ENCODE peak calls at places on chromosomes 2 and 18, in nine cellular contexts. G is heart left ventricle, V is testis, M is ovary, P is H7, O is HepG2, Q is AG04450, W is cardiac muscle cell, U is lower lobe of right lung. E is an unnamed sample.

GRCh38 chr2:239225456-239225855 is 175.4 kb downstream of the HDAC4 start:
- DNase-seq in G (no peak), V (no peak), M (no peak), P (peak; percentile 76), O (no peak), Q (no peak), W (no peak), U (no peak), E (peak; percentile 77)

GRCh38 chr2:159797468-159798375 is at the start of gene CD302:
- DNase-seq in G (peak; percentile 90), V (peak; percentile 81), M (peak; percentile 79), P (peak; percentile 86), O (peak; percentile 68), Q (no peak), W (peak; percentile 74), U (peak; percentile 89), E (peak; percentile 91)

GRCh38 chr2:219563271-219563928 is 7.9 kb downstream of the OBSL1 start:
- DNase-seq in G (peak; percentile 51), V (no peak), M (no peak), P (no peak), O (no peak), Q (no peak), W (no peak), U (no peak), E (no peak)

GRCh38 chr2:148814143-148814852 is 60.7 kb upstream of the KIF5C start:
- DNase-seq in G (no peak), V (no peak), M (no peak), P (no peak), O (no peak), Q (peak; percentile 18), W (peak; percentile 78), U (no peak), E (no peak)

GRCh38 chr18:55287146-55287806 is 300.7 kb downstream of the TCF4 start:
- DNase-seq in G (no peak), V (no peak), M (no peak), P (no peak), O (no peak), Q (no peak), W (no peak), U (no peak), E (no peak)

GRCh38 chr2:219352448-219353023 is 20.0 kb upstream of the RESP18 start:
- DNase-seq in G (no peak), V (peak; percentile 80), M (no peak), P (peak; percentile 84), O (peak; percentile 55), Q (no peak), W (peak; percentile 75), U (peak; percentile 55), E (no peak)

GRCh38 chr2:11417946-11418585 is 47.9 kb downstream of the E2F6 start:
- DNase-seq in G (no peak), V (peak; percentile 45), M (no peak), P (peak; percentile 54), O (peak; percentile 70), Q (no peak), W (no peak), U (no peak), E (no peak)

GRCh38 chr2:146927080-146927714 is 917.6 kb upstream of the ACVR2A start:
- DNase-seq in G (no peak), V (peak; percentile 60), M (no peak), P (peak; percentile 63), O (peak; percentile 28), Q (no peak), W (peak; percentile 90), U (peak; percentile 43), E (no peak)

GRCh38 chr2:226048625-226049024 is 649.1 kb downstream of the NYAP2 start:
- DNase-seq in G (no peak), V (no peak), M (no peak), P (peak; percentile 1), O (peak; percentile 9), Q (peak; percentile 68), W (peak; percentile 83), U (no peak), E (no peak)

GRCh38 chr2:152532241-152532640 is 185.0 kb downstream of the PRPF40A start:
- DNase-seq in G (no peak), V (no peak), M (no peak), P (no peak), O (no peak), Q (no peak), W (no peak), U (no peak), E (no peak)

GRCh38 chr2:196487426-196487825 is 152.1 kb upstream of the CCDC150 start:
- DNase-seq in G (no peak), V (no peak), M (no peak), P (no peak), O (no peak), Q (no peak), W (no peak), U (no peak), E (no peak)

GRCh38 chr2:165601866-165602636 is 132.6 kb downstream of the CSRNP3 start:
- DNase-seq in G (no peak), V (no peak), M (no peak), P (no peak), O (no peak), Q (no peak), W (peak; percentile 81), U (no peak), E (no peak)

GRCh38 chr18:45334188-45334587 is 281.1 kb upstream of the SLC14A2 start:
- DNase-seq in G (no peak), V (no peak), M (no peak), P (no peak), O (no peak), Q (no peak), W (no peak), U (no peak), E (no peak)
- H3K27me3 ChIP-seq in G (no peaks in the 10 kb centered on the region), V (no peaks in the 10 kb centered on the region), M (no peaks in the 10 kb centered on the region), P (no peaks in the 10 kb centered on the region), O (no peaks in the 10 kb centered on the region), Q (no peaks in the 10 kb centered on the region), W (no peaks in the 10 kb centered on the region), U (no peaks in the 10 kb centered on the region), E (no peaks in the 10 kb centered on the region)

DNA sequence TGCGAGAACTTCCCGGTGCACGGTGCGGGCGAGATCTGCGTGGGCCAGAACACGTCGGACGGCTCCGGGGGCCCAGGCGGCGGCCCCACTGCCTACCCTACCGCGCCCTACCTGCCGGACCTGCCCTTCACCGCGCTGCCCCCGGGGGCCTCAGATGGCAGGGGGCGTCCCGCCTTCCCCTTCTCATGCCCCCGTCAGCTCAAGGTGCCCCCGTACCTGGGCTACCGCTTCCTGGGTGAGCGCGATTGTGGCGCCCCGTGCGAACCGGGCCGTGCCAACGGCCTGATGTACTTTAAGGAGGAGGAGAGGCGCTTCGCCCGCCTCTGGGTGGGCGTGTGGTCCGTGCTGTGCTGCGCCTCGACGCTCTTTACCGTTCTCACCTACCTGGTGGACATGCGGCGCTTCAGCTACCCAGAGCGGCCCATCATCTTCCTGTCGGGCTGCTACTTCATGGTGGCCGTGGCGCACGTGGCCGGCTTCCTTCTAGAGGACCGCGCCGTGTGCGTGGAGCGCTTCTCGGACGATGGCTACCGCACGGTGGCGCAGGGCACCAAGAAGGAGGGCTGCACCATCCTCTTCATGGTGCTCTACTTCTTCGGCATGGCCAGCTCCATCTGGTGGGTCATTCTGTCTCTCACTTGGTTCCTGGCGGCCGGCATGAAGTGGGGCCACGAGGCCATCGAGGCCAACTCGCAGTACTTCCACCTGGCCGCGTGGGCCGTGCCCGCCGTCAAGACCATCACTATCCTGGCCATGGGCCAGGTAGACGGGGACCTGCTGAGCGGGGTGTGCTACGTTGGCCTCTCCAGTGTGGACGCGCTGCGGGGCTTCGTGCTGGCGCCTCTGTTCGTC is 1.7 kb downstream of the FZD7 start:
- DNase-seq in G (peak; percentile 72), V (peak; percentile 54), M (peak; percentile 75), P (peak; percentile 57), O (no peak), Q (no peak), W (peak; percentile 71), U (peak; percentile 70), E (peak; percentile 83)
- H3K27me3 ChIP-seq in G (no peaks in the 10 kb centered on the region), V (no peaks in the 10 kb centered on the region), M (no peaks in the 10 kb centered on the region), P (peaks cover 11% of the 10 kb centered on the region), O (peaks cover 51% of the 10 kb centered on the region), Q (no peaks in the 10 kb centered on the region), W (peaks cover 24% of the 10 kb centered on the region), U (peaks cover 30% of the 10 kb centered on the region), E (peaks cover 46% of the 10 kb centered on the region)

GRCh38 chr18:26654173-26655009 is 106.0 kb upstream of the KCTD1 start:
- DNase-seq in G (no peak), V (no peak), M (no peak), P (no peak), O (no peak), Q (no peak), W (no peak), U (no peak), E (no peak)

GRCh38 chr18:26655614-26656400 is 107.5 kb upstream of the KCTD1 start:
- DNase-seq in G (peak; percentile 72), V (peak; percentile 70), M (peak; percentile 57), P (peak; percentile 89), O (no peak), Q (no peak), W (peak; percentile 63), U (peak; percentile 73), E (no peak)

GRCh38 chr18:26655010-26655613 is 106.8 kb upstream of the KCTD1 start:
- DNase-seq in G (no peak), V (no peak), M (no peak), P (no peak), O (no peak), Q (no peak), W (peak; percentile 20), U (no peak), E (no peak)

GRCh38 chr18:26650310-26651285 is 102.2 kb upstream of the KCTD1 start:
- DNase-seq in G (no peak), V (no peak), M (no peak), P (no peak), O (no peak), Q (no peak), W (no peak), U (no peak), E (no peak)

GRCh38 chr18:26652501-26652900 is 104.1 kb upstream of the KCTD1 start:
- DNase-seq in G (no peak), V (no peak), M (no peak), P (no peak), O (no peak), Q (no peak), W (no peak), U (no peak), E (no peak)
- H3K27me3 ChIP-seq in G (no peaks in the 10 kb centered on the region), V (no peaks in the 10 kb centered on the region), M (no peaks in the 10 kb centered on the region), P (peaks cover 14% of the 10 kb centered on the region), O (peaks cover 43% of the 10 kb centered on the region), Q (peaks cover 33% of the 10 kb centered on the region), W (peaks cover 20% of the 10 kb centered on the region), U (peaks cover 12% of the 10 kb centered on the region), E (peaks cover 64% of the 10 kb centered on the region)

GRCh38 chr2:26560892-26561291 is 80.3 kb downstream of the CIB4 start:
- DNase-seq in G (no peak), V (no peak), M (no peak), P (no peak), O (no peak), Q (no peak), W (no peak), U (no peak), E (peak; percentile 18)

GRCh38 chr2:26561376-26561775 is 79.8 kb downstream of the CIB4 start:
- DNase-seq in G (no peak), V (no peak), M (no peak), P (no peak), O (no peak), Q (no peak), W (no peak), U (no peak), E (peak; percentile 34)

GRCh38 chr2:26563686-26564085 is 77.5 kb downstream of the CIB4 start:
- DNase-seq in G (no peak), V (no peak), M (no peak), P (no peak), O (no peak), Q (no peak), W (no peak), U (no peak), E (peak; percentile 5)

GRCh38 chr2:26562811-26563645 is 78.1 kb downstream of the CIB4 start:
- DNase-seq in G (no peak), V (peak; percentile 66), M (no peak), P (no peak), O (no peak), Q (no peak), W (peak; percentile 74), U (no peak), E (peak; percentile 50)

GRCh38 chr2:26561918-26562810 is 79.0 kb downstream of the CIB4 start:
- DNase-seq in G (no peak), V (peak; percentile 60), M (no peak), P (peak; percentile 65), O (peak; percentile 61), Q (no peak), W (peak; percentile 53), U (peak; percentile 68), E (peak; percentile 77)
- H3K27me3 ChIP-seq in G (peaks cover 7% of the 10 kb centered on the region), V (no peaks in the 10 kb centered on the region), M (no peaks in the 10 kb centered on the region), P (peaks cover 1% of the 10 kb centered on the region), O (peaks cover 83% of the 10 kb centered on the region), Q (peaks cover 67% of the 10 kb centered on the region), W (peaks cover 79% of the 10 kb centered on the region), U (peaks cover 84% of the 10 kb centered on the region), E (peaks cover 98% of the 10 kb centered on the region)

E was measured in spleen.